ENCODE peak calls at places on chromosomes 5 and 9, in seven cellular contexts. W is frontal cortex; H is SIG-M5; V is tibial artery; C is naive thymus-derived CD4-positive, alpha-beta T cell; S is GM10248; X is HuH-7. I is an unnamed sample.
A peak's percentile ranks its signal among the peaks of the same experiment; 100 is the strongest.

GRCh38 chr5:124706729-124707361 is 39.6 kb downstream of the ZNF608 start:
- DNase-seq in W (no peak), H (no peak), V (no peak), C (no peak), S (no peak), X (peak; percentile 37), I (peak; percentile 27)

GRCh38 chr5:37696190-37697021 is 143.4 kb downstream of the GDNF start:
- DNase-seq in W (no peak), H (no peak), V (no peak), C (no peak), S (no peak), X (peak; percentile 20), I (no peak)

GRCh38 chr5:116571568-116572321 is 2.9 kb downstream of the SEMA6A start:
- DNase-seq in W (no peak), H (no peak), V (no peak), C (no peak), S (no peak), X (no peak), I (no peak)

GRCh38 chr5:133612021-133612860 is at the start of gene FSTL4:
- DNase-seq in W (peak; percentile 70), H (no peak), V (no peak), C (no peak), S (peak; percentile 30), X (no peak), I (no peak)

GRCh38 chr5:176762489-176762888 is 47.9 kb upstream of the UNC5A start:
- DNase-seq in W (no peak), H (no peak), V (no peak), C (no peak), S (no peak), X (no peak), I (no peak)

GRCh38 chr9:129889936-129890717 is 54.9 kb downstream of the USP20 start:
- DNase-seq in W (no peak), H (no peak), V (no peak), C (peak; percentile 63), S (peak; percentile 45), X (no peak), I (no peak)

GRCh38 chr9:136645903-136646754 is 16.6 kb upstream of the EGFL7 start:
- DNase-seq in W (no peak), H (no peak), V (peak; percentile 47), C (no peak), S (no peak), X (no peak), I (peak; percentile 87)

GRCh38 chr5:128252196-128252595 is 168.6 kb downstream of the SLC12A2 start:
- DNase-seq in W (no peak), H (no peak), V (no peak), C (no peak), S (no peak), X (no peak), I (no peak)

GRCh38 chr9:96618209-96619108 is 1.2 kb downstream of the CDC14B start:
- DNase-seq in W (peak; percentile 35), H (no peak), V (peak; percentile 46), C (peak; percentile 21), S (no peak), X (peak; percentile 34), I (peak; percentile 45)

GRCh38 chr9:12350775-12351174 is 342.4 kb upstream of the TYRP1 start:
- DNase-seq in W (no peak), H (no peak), V (no peak), C (no peak), S (no peak), X (no peak), I (no peak)

GRCh38 chr5:160169326-160169725 is 50.1 kb upstream of the PWWP2A start:
- DNase-seq in W (no peak), H (no peak), V (no peak), C (no peak), S (no peak), X (no peak), I (peak; percentile 41)

GRCh38 chr9:81621785-81622243 is 67.5 kb downstream of the TLE1 start:
- DNase-seq in W (no peak), H (no peak), V (no peak), C (no peak), S (no peak), X (no peak), I (no peak)

GRCh38 chr5:14727428-14727865 is 62.9 kb downstream of the OTULIN start:
- DNase-seq in W (peak; percentile 76), H (no peak), V (peak; percentile 54), C (peak; percentile 74), S (peak; percentile 77), X (peak; percentile 54), I (peak; percentile 80)

GRCh38 chr5:102809033-102809432 is 53.9 kb downstream of the PAM start:
- DNase-seq in W (no peak), H (no peak), V (no peak), C (no peak), S (no peak), X (no peak), I (no peak)

GRCh38 chr9:123773783-123774182 is 156.1 kb downstream of the DENND1A start:
- DNase-seq in W (no peak), H (no peak), V (no peak), C (no peak), S (no peak), X (no peak), I (no peak)

GRCh38 chr9:126591083-126591482 is 22.6 kb upstream of the LMX1B start:
- DNase-seq in W (no peak), H (no peak), V (no peak), C (no peak), S (no peak), X (no peak), I (no peak)

GRCh38 chr5:37658440-37658839 is 181.4 kb downstream of the GDNF start:
- DNase-seq in W (no peak), H (no peak), V (no peak), C (no peak), S (no peak), X (no peak), I (no peak)

GRCh38 chr9:35834260-35835215 is 5.5 kb downstream of the TMEM8B start:
- DNase-seq in W (no peak), H (no peak), V (no peak), C (no peak), S (no peak), X (no peak), I (no peak)

GRCh38 chr9:109256381-109256780 is 64.5 kb downstream of the EPB41L4B start:
- DNase-seq in W (no peak), H (no peak), V (no peak), C (no peak), S (no peak), X (no peak), I (no peak)

GRCh38 chr9:122125891-122126331 is 32.8 kb upstream of the TTLL11 start:
- DNase-seq in W (no peak), H (no peak), V (no peak), C (no peak), S (no peak), X (no peak), I (no peak)

GRCh38 chr9:127540664-127541041 is 71.4 kb upstream of the STXBP1 start:
- DNase-seq in W (no peak), H (no peak), V (no peak), C (no peak), S (no peak), X (no peak), I (no peak)

GRCh38 chr9:18569941-18570630 is 96.1 kb downstream of the ADAMTSL1 start:
- DNase-seq in W (no peak), H (no peak), V (no peak), C (no peak), S (no peak), X (no peak), I (no peak)

GRCh38 chr5:139104577-139105271 is 93.4 kb downstream of the SIL1 start:
- DNase-seq in W (peak; percentile 67), H (no peak), V (peak; percentile 83), C (no peak), S (no peak), X (no peak), I (peak; percentile 31)

GRCh38 chr9:78745331-78745730 is 448.4 kb downstream of the PSAT1 start:
- DNase-seq in W (no peak), H (no peak), V (no peak), C (no peak), S (no peak), X (no peak), I (no peak)

GRCh38 chr5:30209752-30210151 is 983.7 kb upstream of the CDH6 start:
- DNase-seq in W (no peak), H (no peak), V (no peak), C (no peak), S (no peak), X (no peak), I (no peak)

GRCh38 chr5:170426149-170426767 is 37.1 kb upstream of the KCNMB1 start:
- DNase-seq in W (no peak), H (no peak), V (no peak), C (no peak), S (peak; percentile 43), X (no peak), I (peak; percentile 40)

I was measured in heart right ventricle.